ENCODE peak calls at places on chromosomes 1 and 21, in six cellular contexts. One of them, this sample, is unnamed.

GRCh38 chr1:59453297-59453970 is 156.5 kb downstream of the FGGY start:
- DNase-seq in lower leg skin: no peak
- DNase-seq in right lobe of liver: no peak
- DNase-seq in AG09309: no peak
- DNase-seq in left lung: no peak
- DNase-seq in hepatocyte: no peak
- DNase-seq in this sample: no peak

GRCh38 chr1:157968503-157968902 is 24.9 kb upstream of the KIRREL1 start:
- DNase-seq in AG09309: no peak
- DNase-seq in lower leg skin: no peak
- DNase-seq in right lobe of liver: peak
- DNase-seq in hepatocyte: no peak
- DNase-seq in left lung: no peak
- DNase-seq in this sample: no peak

GRCh38 chr21:41760411-41760810 is 6.4 kb downstream of the RIPK4 start:
- DNase-seq in AG09309: no peak
- DNase-seq in lower leg skin: no peak
- DNase-seq in hepatocyte: no peak
- DNase-seq in right lobe of liver: no peak
- DNase-seq in left lung: no peak
- DNase-seq in this sample: no peak

GRCh38 chr1:94358630-94359599 is 59.3 kb upstream of the ABCD3 start:
- DNase-seq in hepatocyte: no peak
- DNase-seq in right lobe of liver: no peak
- DNase-seq in lower leg skin: no peak
- DNase-seq in AG09309: no peak
- DNase-seq in left lung: no peak
- DNase-seq in this sample: no peak

GRCh38 chr1:43992232-43992995 is 1.0 kb downstream of the CCDC24 start:
- DNase-seq in hepatocyte: no peak
- DNase-seq in left lung: peak
- DNase-seq in AG09309: no peak
- DNase-seq in lower leg skin: no peak
- DNase-seq in right lobe of liver: no peak
- DNase-seq in this sample: no peak

GRCh38 chr1:57172040-57172439 is 206.2 kb upstream of the C8B start:
- DNase-seq in left lung: no peak
- DNase-seq in lower leg skin: no peak
- DNase-seq in right lobe of liver: no peak
- DNase-seq in hepatocyte: no peak
- DNase-seq in AG09309: no peak
- DNase-seq in this sample: no peak

GRCh38 chr1:48285525-48285924 is 63.0 kb downstream of the SLC5A9 start:
- DNase-seq in left lung: no peak
- DNase-seq in hepatocyte: no peak
- DNase-seq in AG09309: no peak
- DNase-seq in lower leg skin: no peak
- DNase-seq in right lobe of liver: no peak
- DNase-seq in this sample: no peak

GRCh38 chr21:25717491-25718139 is 17.1 kb downstream of the ATP5PF start:
- DNase-seq in right lobe of liver: no peak
- DNase-seq in AG09309: no peak
- DNase-seq in hepatocyte: peak
- DNase-seq in lower leg skin: no peak
- DNase-seq in left lung: no peak
- DNase-seq in this sample: no peak

GRCh38 chr1:3071507-3072177 is 2.6 kb downstream of the PRDM16 start:
- DNase-seq in left lung: peak
- DNase-seq in hepatocyte: no peak
- DNase-seq in lower leg skin: no peak
- DNase-seq in AG09309: no peak
- DNase-seq in right lobe of liver: no peak
- DNase-seq in this sample: no peak

GRCh38 chr1:218582646-218583045 is 237.5 kb downstream of the TGFB2 start:
- DNase-seq in AG09309: no peak
- DNase-seq in hepatocyte: no peak
- DNase-seq in left lung: no peak
- DNase-seq in lower leg skin: no peak
- DNase-seq in right lobe of liver: no peak
- DNase-seq in this sample: no peak

GRCh38 chr1:177884499-177885021 is 85.3 kb downstream of the SEC16B start:
- DNase-seq in right lobe of liver: no peak
- DNase-seq in AG09309: peak
- DNase-seq in left lung: no peak
- DNase-seq in lower leg skin: no peak
- DNase-seq in hepatocyte: no peak
- DNase-seq in this sample: no peak

GRCh38 chr1:171126504-171126903 is 35.8 kb downstream of the FMO3 start:
- DNase-seq in right lobe of liver: no peak
- DNase-seq in left lung: no peak
- DNase-seq in lower leg skin: peak
- DNase-seq in hepatocyte: no peak
- DNase-seq in AG09309: no peak
- DNase-seq in this sample: no peak

GRCh38 chr1:169964206-169964605 is 70.5 kb upstream of the SCYL3 start:
- DNase-seq in lower leg skin: no peak
- DNase-seq in left lung: no peak
- DNase-seq in right lobe of liver: no peak
- DNase-seq in hepatocyte: no peak
- DNase-seq in AG09309: no peak
- DNase-seq in this sample: no peak

GRCh38 chr1:34265396-34265795 is 88.7 kb downstream of the C1orf94 start:
- DNase-seq in left lung: no peak
- DNase-seq in lower leg skin: no peak
- DNase-seq in right lobe of liver: no peak
- DNase-seq in AG09309: no peak
- DNase-seq in hepatocyte: no peak
- DNase-seq in this sample: no peak

GRCh38 chr1:54329337-54329954 is 76.7 kb downstream of the SSBP3 start:
- DNase-seq in hepatocyte: no peak
- DNase-seq in right lobe of liver: no peak
- DNase-seq in lower leg skin: no peak
- DNase-seq in left lung: no peak
- DNase-seq in AG09309: no peak
- DNase-seq in this sample: peak
- H3K4me3 ChIP-seq in hepatocyte: no peak
- H3K4me3 ChIP-seq in right lobe of liver: no peak
- H3K4me3 ChIP-seq in lower leg skin: no peak
- H3K4me3 ChIP-seq in left lung: no peak
- H3K4me3 ChIP-seq in AG09309: no peak
- H3K4me3 ChIP-seq in this sample: peak

DNA sequence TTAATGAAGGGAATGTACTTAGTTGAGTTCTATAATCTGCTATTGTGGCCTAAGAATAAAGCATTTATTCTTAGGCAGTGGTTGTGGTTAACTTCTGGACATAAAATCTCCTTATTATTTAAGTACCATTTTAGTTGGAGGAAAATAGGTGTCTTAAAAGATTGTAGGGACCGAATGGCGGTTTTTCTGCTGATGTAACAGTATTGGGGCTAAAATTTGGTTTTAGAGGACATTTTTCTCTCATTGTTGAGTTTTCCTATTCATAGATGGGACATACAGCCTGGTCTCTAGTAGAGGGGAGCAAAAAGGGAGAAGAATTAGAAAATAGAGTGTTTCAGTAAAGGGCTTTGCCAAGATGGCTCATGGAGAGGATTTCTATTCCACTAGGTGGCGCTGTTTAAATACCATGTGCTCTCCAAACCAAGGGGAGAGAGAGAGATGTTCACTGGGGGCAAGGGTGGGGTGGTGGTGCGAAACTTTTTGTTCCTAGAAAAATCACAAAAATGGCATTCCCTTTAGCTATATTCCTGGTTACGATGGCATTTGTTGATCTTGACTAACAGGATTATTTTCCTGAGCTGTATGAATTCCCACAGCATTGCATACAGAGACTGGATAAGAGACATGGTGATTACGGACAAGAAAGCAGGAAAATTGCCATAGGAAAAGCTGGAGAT is 18.3 kb upstream of the FCGR2A start:
- DNase-seq in lower leg skin: no peak
- DNase-seq in left lung: no peak
- DNase-seq in hepatocyte: peak
- DNase-seq in right lobe of liver: no peak
- DNase-seq in AG09309: peak
- DNase-seq in this sample: peak
- H3K4me3 ChIP-seq in lower leg skin: no peak
- H3K4me3 ChIP-seq in left lung: no peak
- H3K4me3 ChIP-seq in hepatocyte: no peak
- H3K4me3 ChIP-seq in right lobe of liver: no peak
- H3K4me3 ChIP-seq in AG09309: peak
- H3K4me3 ChIP-seq in this sample: no peak

GRCh38 chr1:24925963-24926362 is 4.1 kb downstream of the RUNX3 start:
- DNase-seq in lower leg skin: no peak
- DNase-seq in right lobe of liver: no peak
- DNase-seq in left lung: no peak
- DNase-seq in AG09309: no peak
- DNase-seq in hepatocyte: no peak
- DNase-seq in this sample: no peak
- H3K4me3 ChIP-seq in lower leg skin: no peak
- H3K4me3 ChIP-seq in right lobe of liver: no peak
- H3K4me3 ChIP-seq in left lung: no peak
- H3K4me3 ChIP-seq in AG09309: no peak
- H3K4me3 ChIP-seq in hepatocyte: no peak
- H3K4me3 ChIP-seq in this sample: no peak

DNA sequence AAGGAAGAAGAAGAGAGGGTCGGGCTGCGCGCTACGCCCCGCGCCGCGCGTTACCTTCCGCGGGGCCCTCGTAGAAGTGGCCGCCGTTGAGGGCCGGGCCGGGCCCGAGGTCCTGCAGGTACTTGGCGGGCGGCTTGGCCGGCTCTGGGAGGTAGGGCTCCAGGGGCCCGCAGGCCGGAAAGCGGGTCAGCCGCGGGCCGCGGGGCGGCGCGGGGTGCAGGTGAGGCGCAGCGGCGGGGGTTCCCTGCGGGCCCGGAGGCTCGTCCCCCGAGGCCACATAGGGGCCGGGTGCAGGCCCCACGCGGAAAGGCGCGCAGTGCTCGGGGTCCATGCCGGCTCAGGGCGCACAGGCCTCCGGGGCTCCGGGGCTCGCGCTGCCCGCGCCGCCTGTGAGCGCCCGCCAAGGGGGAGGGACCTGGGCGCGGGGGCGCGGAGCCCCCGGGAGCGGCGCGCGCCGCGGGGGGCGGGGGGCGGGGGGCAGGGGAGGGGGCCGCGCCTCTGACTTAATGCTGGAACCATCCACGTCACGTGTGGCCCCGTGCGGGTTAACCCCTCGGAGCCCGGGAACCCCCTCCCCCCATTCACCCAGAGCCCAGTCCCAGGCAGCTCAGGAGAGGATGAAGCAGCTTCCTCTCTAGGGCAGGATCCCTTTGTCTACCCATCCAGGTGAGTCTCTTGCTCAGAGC is at the start of gene ALX3:
- DNase-seq in lower leg skin: no peak
- DNase-seq in hepatocyte: no peak
- DNase-seq in right lobe of liver: no peak
- DNase-seq in left lung: no peak
- DNase-seq in AG09309: no peak
- DNase-seq in this sample: peak
- H3K4me3 ChIP-seq in lower leg skin: peak
- H3K4me3 ChIP-seq in hepatocyte: no peak
- H3K4me3 ChIP-seq in right lobe of liver: no peak
- H3K4me3 ChIP-seq in left lung: no peak
- H3K4me3 ChIP-seq in AG09309: no peak
- H3K4me3 ChIP-seq in this sample: peak

DNA sequence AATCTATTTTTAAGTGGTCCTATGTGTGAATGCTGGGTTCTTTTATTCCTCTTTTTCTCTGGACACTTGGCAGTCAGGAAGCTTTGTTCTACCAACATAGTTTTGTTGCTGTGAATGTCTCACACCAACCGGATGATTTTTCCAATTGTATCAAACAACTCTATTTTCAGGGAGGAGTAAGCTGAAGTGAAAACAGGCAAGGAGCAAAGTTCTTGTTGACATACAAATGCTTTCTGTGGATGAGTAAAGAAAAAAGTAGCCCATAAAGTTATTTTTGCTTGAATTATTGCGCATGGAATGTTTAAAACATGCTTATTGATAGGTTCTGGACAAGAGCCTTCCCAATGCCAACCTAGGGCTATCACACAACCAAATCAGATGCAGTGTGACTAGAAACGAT is 4.4 kb downstream of the IER5 start:
- DNase-seq in AG09309: no peak
- DNase-seq in right lobe of liver: no peak
- DNase-seq in left lung: no peak
- DNase-seq in lower leg skin: no peak
- DNase-seq in hepatocyte: no peak
- DNase-seq in this sample: no peak
- H3K4me3 ChIP-seq in AG09309: no peak
- H3K4me3 ChIP-seq in right lobe of liver: peak
- H3K4me3 ChIP-seq in left lung: peak
- H3K4me3 ChIP-seq in lower leg skin: no peak
- H3K4me3 ChIP-seq in hepatocyte: no peak
- H3K4me3 ChIP-seq in this sample: no peak

GRCh38 chr1:100530901-100531487 is 6.9 kb upstream of the GPR88 start:
- DNase-seq in right lobe of liver: no peak
- DNase-seq in lower leg skin: no peak
- DNase-seq in hepatocyte: no peak
- DNase-seq in left lung: no peak
- DNase-seq in AG09309: peak
- DNase-seq in this sample: no peak
- H3K4me3 ChIP-seq in right lobe of liver: no peak
- H3K4me3 ChIP-seq in lower leg skin: no peak
- H3K4me3 ChIP-seq in hepatocyte: no peak
- H3K4me3 ChIP-seq in left lung: no peak
- H3K4me3 ChIP-seq in AG09309: no peak
- H3K4me3 ChIP-seq in this sample: no peak

GRCh38 chr1:61337471-61337870 is 255.1 kb downstream of the NFIA start:
- DNase-seq in left lung: no peak
- DNase-seq in hepatocyte: peak
- DNase-seq in lower leg skin: no peak
- DNase-seq in AG09309: no peak
- DNase-seq in right lobe of liver: no peak
- DNase-seq in this sample: no peak
- H3K4me3 ChIP-seq in left lung: no peak
- H3K4me3 ChIP-seq in hepatocyte: no peak
- H3K4me3 ChIP-seq in lower leg skin: no peak
- H3K4me3 ChIP-seq in AG09309: no peak
- H3K4me3 ChIP-seq in right lobe of liver: no peak
- H3K4me3 ChIP-seq in this sample: no peak

DNA sequence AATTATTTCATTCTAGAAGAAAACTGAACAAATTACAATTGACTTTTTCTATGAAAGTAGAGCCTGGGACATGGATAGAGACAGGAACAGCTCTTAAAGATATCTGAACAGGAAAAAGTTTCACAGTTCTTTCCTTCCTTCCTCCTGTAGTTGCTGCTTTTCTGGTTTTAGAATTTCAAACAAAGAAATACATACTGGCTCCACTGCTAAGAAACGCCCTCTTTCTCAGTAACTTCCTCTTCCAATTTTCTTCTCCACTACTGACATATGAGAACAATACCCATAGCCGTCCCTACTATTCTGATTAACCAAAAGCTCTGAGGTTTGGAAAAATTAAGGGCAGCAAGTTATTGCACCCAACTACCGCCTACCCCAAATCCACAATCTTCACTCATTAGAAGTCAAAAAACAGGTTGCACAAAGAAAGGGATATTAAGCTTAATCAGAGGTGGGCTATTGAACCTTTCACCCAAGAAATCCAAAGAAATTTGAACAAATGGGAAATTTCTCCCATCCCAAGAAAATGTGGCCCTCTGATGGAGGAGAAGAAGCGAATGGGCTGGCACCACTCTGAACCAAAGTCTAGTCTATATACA is 1.9 kb downstream of the WASF2 start:
- DNase-seq in AG09309: no peak
- DNase-seq in hepatocyte: no peak
- DNase-seq in left lung: no peak
- DNase-seq in right lobe of liver: peak
- DNase-seq in lower leg skin: no peak
- DNase-seq in this sample: no peak
- H3K4me3 ChIP-seq in AG09309: peak
- H3K4me3 ChIP-seq in hepatocyte: peak
- H3K4me3 ChIP-seq in left lung: peak
- H3K4me3 ChIP-seq in right lobe of liver: peak
- H3K4me3 ChIP-seq in lower leg skin: no peak
- H3K4me3 ChIP-seq in this sample: peak

This sample was measured in neural progenitor cell.